ENCODE peak calls at places on chromosomes 5 and 9, in seven cellular contexts. H is GDM1, Z is posterior vena cava, N is LoVo, A is kidney tubule cell, F is C1 segment of cervical spinal cord, Q is NCI-H1092 treated with DMSO at 0.1 percent for 48 hours. W is an unnamed sample.
A peak's percentile ranks its signal among the peaks of the same experiment; 100 is the strongest.

GRCh38 chr9:592225-592624 is 249.3 kb upstream of the DMRT1 start:
- DNase-seq in N (peak; percentile 47), Q (no peak), Z (no peak), A (no peak), F (no peak), H (no peak), W (no peak)

GRCh38 chr5:169880012-169880673 is 100.2 kb downstream of the INSYN2B start:
- DNase-seq in N (no peak), A (no peak), F (no peak), Z (no peak), H (no peak), Q (no peak), W (no peak)

GRCh38 chr9:87071473-87071872 is 124.2 kb upstream of the GAS1 start:
- DNase-seq in N (no peak), A (peak; percentile 8), H (no peak), Z (no peak), Q (no peak), F (no peak), W (no peak)

GRCh38 chr9:93827545-93828330 is 127.4 kb downstream of the BARX1 start:
- DNase-seq in H (no peak), A (peak; percentile 63), N (peak; percentile 46), F (peak; percentile 17), Q (no peak), Z (no peak), W (peak; percentile 30)

GRCh38 chr9:105651806-105652205 is 10.5 kb upstream of the TAL2 start:
- DNase-seq in N (no peak), Z (no peak), A (no peak), F (no peak), Q (peak; percentile 7), H (no peak), W (no peak)

GRCh38 chr5:66884589-66885228 is 288.5 kb downstream of the MAST4 start:
- DNase-seq in Q (no peak), F (no peak), Z (no peak), A (no peak), N (no peak), H (no peak), W (no peak)

GRCh38 chr5:67292201-67292940 is 95.8 kb upstream of the CD180 start:
- DNase-seq in N (no peak), F (no peak), A (no peak), H (no peak), Z (no peak), Q (no peak), W (no peak)

GRCh38 chr9:121222524-121223171 is 21.0 kb upstream of the RAB14 start:
- DNase-seq in N (peak; percentile 37), Z (no peak), F (no peak), H (no peak), A (peak; percentile 40), Q (peak; percentile 25), W (no peak)

GRCh38 chr5:96729156-96729555 is 67.0 kb downstream of the CAST start:
- DNase-seq in H (no peak), Q (no peak), F (no peak), Z (no peak), N (no peak), A (no peak), W (no peak)

GRCh38 chr5:66840527-66841013 is 244.4 kb downstream of the MAST4 start:
- DNase-seq in Z (no peak), N (no peak), F (no peak), H (no peak), Q (no peak), A (peak; percentile 61), W (no peak)

GRCh38 chr9:96720435-96720834 is 57.5 kb downstream of the ZNF510 start:
- DNase-seq in H (no peak), A (no peak), F (no peak), Z (no peak), Q (no peak), N (no peak), W (no peak)

GRCh38 chr5:54309751-54310432 is 481 bp downstream of the ARL15 start:
- DNase-seq in F (peak; percentile 30), Z (peak; percentile 84), N (peak; percentile 48), H (no peak), A (peak; percentile 56), Q (peak; percentile 59), W (peak; percentile 90)

GRCh38 chr9:21491742-21492141 is 9.6 kb upstream of the IFNE start:
- DNase-seq in Q (no peak), A (no peak), H (no peak), N (no peak), F (no peak), Z (no peak), W (no peak)

GRCh38 chr5:161409471-161409870 is 137.1 kb downstream of the GABRB2 start:
- DNase-seq in F (no peak), N (no peak), H (no peak), A (no peak), Z (no peak), Q (no peak), W (no peak)

GRCh38 chr5:124661317-124662141 is 84.9 kb downstream of the ZNF608 start:
- DNase-seq in Q (peak; percentile 77), H (no peak), A (peak; percentile 100), Z (no peak), N (peak; percentile 88), F (no peak), W (no peak)

W was measured in posterior cingulate gyrus.